ENCODE peak calls at places on chromosome 11, in eight cellular contexts. One of them, this sample, is unnamed.

GRCh38 chr11:75201771-75202170 is 38.8 kb upstream of the TPBGL start:
- DNase-seq in kidney tubule cell: no peak
- DNase-seq in stimulated activated CD8-positive, alpha-beta memory T cell treated with anti-CD3 and anti-CD28 coated beads, Interleukin-4, amount 100 ng/mL, for 24 hours: no peak
- DNase-seq in ELF-1: peak; percentile 75
- DNase-seq in lower leg skin: peak; percentile 8
- DNase-seq in activated T-cell treated with anti-CD3 and anti-CD28 coated beads for 24 hours: no peak
- DNase-seq in T-helper 1 cell: no peak
- DNase-seq in brain pericyte: no peak
- DNase-seq in this sample: no peak

GRCh38 chr11:11620251-11620965 is 1.4 kb downstream of the GALNT18 start:
- DNase-seq in kidney tubule cell: peak; percentile 73
- DNase-seq in stimulated activated CD8-positive, alpha-beta memory T cell treated with anti-CD3 and anti-CD28 coated beads, Interleukin-4, amount 100 ng/mL, for 24 hours: no peak
- DNase-seq in ELF-1: peak; percentile 68
- DNase-seq in lower leg skin: peak; percentile 89
- DNase-seq in activated T-cell treated with anti-CD3 and anti-CD28 coated beads for 24 hours: no peak
- DNase-seq in T-helper 1 cell: no peak
- DNase-seq in brain pericyte: no peak
- DNase-seq in this sample: peak; percentile 66

GRCh38 chr11:44320289-44320973 is 10.5 kb upstream of the ALX4 start:
- DNase-seq in kidney tubule cell: no peak
- DNase-seq in stimulated activated CD8-positive, alpha-beta memory T cell treated with anti-CD3 and anti-CD28 coated beads, Interleukin-4, amount 100 ng/mL, for 24 hours: no peak
- DNase-seq in ELF-1: no peak
- DNase-seq in lower leg skin: no peak
- DNase-seq in activated T-cell treated with anti-CD3 and anti-CD28 coated beads for 24 hours: no peak
- DNase-seq in T-helper 1 cell: no peak
- DNase-seq in brain pericyte: no peak
- DNase-seq in this sample: no peak

GRCh38 chr11:44632466-44633123 is 67.1 kb downstream of the CD82 start:
- DNase-seq in kidney tubule cell: peak; percentile 60
- DNase-seq in stimulated activated CD8-positive, alpha-beta memory T cell treated with anti-CD3 and anti-CD28 coated beads, Interleukin-4, amount 100 ng/mL, for 24 hours: no peak
- DNase-seq in ELF-1: peak; percentile 69
- DNase-seq in lower leg skin: peak; percentile 85
- DNase-seq in activated T-cell treated with anti-CD3 and anti-CD28 coated beads for 24 hours: no peak
- DNase-seq in T-helper 1 cell: peak; percentile 33
- DNase-seq in brain pericyte: no peak
- DNase-seq in this sample: peak; percentile 29

GRCh38 chr11:45580399-45580798 is 85.0 kb downstream of the CHST1 start:
- DNase-seq in kidney tubule cell: peak; percentile 5
- DNase-seq in stimulated activated CD8-positive, alpha-beta memory T cell treated with anti-CD3 and anti-CD28 coated beads, Interleukin-4, amount 100 ng/mL, for 24 hours: no peak
- DNase-seq in ELF-1: peak; percentile 30
- DNase-seq in lower leg skin: no peak
- DNase-seq in activated T-cell treated with anti-CD3 and anti-CD28 coated beads for 24 hours: no peak
- DNase-seq in T-helper 1 cell: no peak
- DNase-seq in brain pericyte: no peak
- DNase-seq in this sample: no peak

GRCh38 chr11:111347723-111348115 is 31.4 kb downstream of the POU2AF1 start:
- DNase-seq in kidney tubule cell: peak; percentile 49
- DNase-seq in stimulated activated CD8-positive, alpha-beta memory T cell treated with anti-CD3 and anti-CD28 coated beads, Interleukin-4, amount 100 ng/mL, for 24 hours: no peak
- DNase-seq in ELF-1: no peak
- DNase-seq in lower leg skin: peak; percentile 59
- DNase-seq in activated T-cell treated with anti-CD3 and anti-CD28 coated beads for 24 hours: no peak
- DNase-seq in T-helper 1 cell: no peak
- DNase-seq in brain pericyte: no peak
- DNase-seq in this sample: no peak

GRCh38 chr11:46865340-46865739 is 19.3 kb upstream of the CKAP5 start:
- DNase-seq in kidney tubule cell: no peak
- DNase-seq in stimulated activated CD8-positive, alpha-beta memory T cell treated with anti-CD3 and anti-CD28 coated beads, Interleukin-4, amount 100 ng/mL, for 24 hours: no peak
- DNase-seq in ELF-1: no peak
- DNase-seq in lower leg skin: no peak
- DNase-seq in activated T-cell treated with anti-CD3 and anti-CD28 coated beads for 24 hours: no peak
- DNase-seq in T-helper 1 cell: no peak
- DNase-seq in brain pericyte: no peak
- DNase-seq in this sample: no peak

GRCh38 chr11:93718057-93718563 is 23.2 kb downstream of the TAF1D start:
- DNase-seq in kidney tubule cell: no peak
- DNase-seq in stimulated activated CD8-positive, alpha-beta memory T cell treated with anti-CD3 and anti-CD28 coated beads, Interleukin-4, amount 100 ng/mL, for 24 hours: no peak
- DNase-seq in ELF-1: no peak
- DNase-seq in lower leg skin: no peak
- DNase-seq in activated T-cell treated with anti-CD3 and anti-CD28 coated beads for 24 hours: no peak
- DNase-seq in T-helper 1 cell: peak; percentile 40
- DNase-seq in brain pericyte: no peak
- DNase-seq in this sample: no peak

GRCh38 chr11:90476442-90477007 is 253.7 kb upstream of the CHORDC1 start:
- DNase-seq in kidney tubule cell: peak; percentile 72
- DNase-seq in stimulated activated CD8-positive, alpha-beta memory T cell treated with anti-CD3 and anti-CD28 coated beads, Interleukin-4, amount 100 ng/mL, for 24 hours: no peak
- DNase-seq in ELF-1: no peak
- DNase-seq in lower leg skin: no peak
- DNase-seq in activated T-cell treated with anti-CD3 and anti-CD28 coated beads for 24 hours: no peak
- DNase-seq in T-helper 1 cell: peak; percentile 11
- DNase-seq in brain pericyte: no peak
- DNase-seq in this sample: no peak

This sample was measured in lung.